ENCODE peak calls at places on chromosomes 16 and 17, in seven cellular contexts. One of them, this sample, is unnamed.

GRCh38 chr17:74737299-74738050 is 419 bp downstream of the RAB37 start:
- DNase-seq in stimulated activated CD4-positive, alpha-beta T cell treated with anti-CD3 and anti-CD28 coated beads, Interleukin-2, amount 100 ng/mL, for 24 hours: no peak
- DNase-seq in WTC11: peak; percentile 77
- DNase-seq in activated gamma-delta T cell treated with anti-CD3 and anti-CD28 coated beads, Interleukin-2, amount 50 U/mL, for 16 hours: no peak
- DNase-seq in lower leg skin: no peak
- DNase-seq in Calu3: peak; percentile 38
- DNase-seq in HTR-8/SVneo: no peak
- DNase-seq in this sample: no peak

GRCh38 chr16:14559809-14560227 is 70.2 kb downstream of the PARN start:
- DNase-seq in activated gamma-delta T cell treated with anti-CD3 and anti-CD28 coated beads, Interleukin-2, amount 50 U/mL, for 16 hours: no peak
- DNase-seq in HTR-8/SVneo: no peak
- DNase-seq in WTC11: no peak
- DNase-seq in stimulated activated CD4-positive, alpha-beta T cell treated with anti-CD3 and anti-CD28 coated beads, Interleukin-2, amount 100 ng/mL, for 24 hours: no peak
- DNase-seq in lower leg skin: no peak
- DNase-seq in Calu3: no peak
- DNase-seq in this sample: peak; percentile 53

GRCh38 chr17:66312912-66313311 is 10.5 kb downstream of the PRKCA start:
- DNase-seq in HTR-8/SVneo: no peak
- DNase-seq in activated gamma-delta T cell treated with anti-CD3 and anti-CD28 coated beads, Interleukin-2, amount 50 U/mL, for 16 hours: no peak
- DNase-seq in lower leg skin: no peak
- DNase-seq in WTC11: no peak
- DNase-seq in Calu3: no peak
- DNase-seq in stimulated activated CD4-positive, alpha-beta T cell treated with anti-CD3 and anti-CD28 coated beads, Interleukin-2, amount 100 ng/mL, for 24 hours: no peak
- DNase-seq in this sample: no peak

GRCh38 chr17:63035271-63035670 is 69.2 kb downstream of the TANC2 start:
- DNase-seq in Calu3: no peak
- DNase-seq in activated gamma-delta T cell treated with anti-CD3 and anti-CD28 coated beads, Interleukin-2, amount 50 U/mL, for 16 hours: no peak
- DNase-seq in lower leg skin: no peak
- DNase-seq in HTR-8/SVneo: no peak
- DNase-seq in WTC11: no peak
- DNase-seq in stimulated activated CD4-positive, alpha-beta T cell treated with anti-CD3 and anti-CD28 coated beads, Interleukin-2, amount 100 ng/mL, for 24 hours: no peak
- DNase-seq in this sample: no peak

GRCh38 chr17:37885136-37885535 is 39.1 kb upstream of the TBC1D3K start:
- DNase-seq in WTC11: no peak
- DNase-seq in HTR-8/SVneo: no peak
- DNase-seq in stimulated activated CD4-positive, alpha-beta T cell treated with anti-CD3 and anti-CD28 coated beads, Interleukin-2, amount 100 ng/mL, for 24 hours: no peak
- DNase-seq in lower leg skin: no peak
- DNase-seq in Calu3: no peak
- DNase-seq in activated gamma-delta T cell treated with anti-CD3 and anti-CD28 coated beads, Interleukin-2, amount 50 U/mL, for 16 hours: no peak
- DNase-seq in this sample: no peak

GRCh38 chr16:72743011-72743761 is 304.7 kb downstream of the ZFHX3 start:
- DNase-seq in activated gamma-delta T cell treated with anti-CD3 and anti-CD28 coated beads, Interleukin-2, amount 50 U/mL, for 16 hours: no peak
- DNase-seq in HTR-8/SVneo: no peak
- DNase-seq in WTC11: no peak
- DNase-seq in Calu3: no peak
- DNase-seq in lower leg skin: no peak
- DNase-seq in stimulated activated CD4-positive, alpha-beta T cell treated with anti-CD3 and anti-CD28 coated beads, Interleukin-2, amount 100 ng/mL, for 24 hours: no peak
- DNase-seq in this sample: no peak

GRCh38 chr17:83196088-83196765 is 116.8 kb downstream of the METRNL start:
- DNase-seq in Calu3: no peak
- DNase-seq in activated gamma-delta T cell treated with anti-CD3 and anti-CD28 coated beads, Interleukin-2, amount 50 U/mL, for 16 hours: no peak
- DNase-seq in HTR-8/SVneo: no peak
- DNase-seq in stimulated activated CD4-positive, alpha-beta T cell treated with anti-CD3 and anti-CD28 coated beads, Interleukin-2, amount 100 ng/mL, for 24 hours: no peak
- DNase-seq in lower leg skin: no peak
- DNase-seq in WTC11: no peak
- DNase-seq in this sample: peak; percentile 54

GRCh38 chr16:68995011-68995504 is 110.4 kb upstream of the HAS3 start:
- DNase-seq in stimulated activated CD4-positive, alpha-beta T cell treated with anti-CD3 and anti-CD28 coated beads, Interleukin-2, amount 100 ng/mL, for 24 hours: no peak
- DNase-seq in WTC11: peak; percentile 24
- DNase-seq in HTR-8/SVneo: peak; percentile 64
- DNase-seq in activated gamma-delta T cell treated with anti-CD3 and anti-CD28 coated beads, Interleukin-2, amount 50 U/mL, for 16 hours: no peak
- DNase-seq in Calu3: peak; percentile 63
- DNase-seq in lower leg skin: no peak
- DNase-seq in this sample: no peak

GRCh38 chr17:81906476-81907218 is 4.6 kb downstream of the PCYT2 start:
- DNase-seq in WTC11: peak; percentile 60
- DNase-seq in stimulated activated CD4-positive, alpha-beta T cell treated with anti-CD3 and anti-CD28 coated beads, Interleukin-2, amount 100 ng/mL, for 24 hours: no peak
- DNase-seq in HTR-8/SVneo: no peak
- DNase-seq in lower leg skin: no peak
- DNase-seq in activated gamma-delta T cell treated with anti-CD3 and anti-CD28 coated beads, Interleukin-2, amount 50 U/mL, for 16 hours: no peak
- DNase-seq in Calu3: no peak
- DNase-seq in this sample: no peak

GRCh38 chr16:12902511-12903324 is 1.3 kb downstream of the SHISA9 start:
- DNase-seq in lower leg skin: no peak
- DNase-seq in HTR-8/SVneo: no peak
- DNase-seq in WTC11: peak; percentile 63
- DNase-seq in Calu3: no peak
- DNase-seq in stimulated activated CD4-positive, alpha-beta T cell treated with anti-CD3 and anti-CD28 coated beads, Interleukin-2, amount 100 ng/mL, for 24 hours: no peak
- DNase-seq in activated gamma-delta T cell treated with anti-CD3 and anti-CD28 coated beads, Interleukin-2, amount 50 U/mL, for 16 hours: no peak
- DNase-seq in this sample: no peak

GRCh38 chr16:88922114-88922825 is 54.7 kb downstream of the CBFA2T3 start:
- DNase-seq in activated gamma-delta T cell treated with anti-CD3 and anti-CD28 coated beads, Interleukin-2, amount 50 U/mL, for 16 hours: no peak
- DNase-seq in WTC11: peak; percentile 58
- DNase-seq in lower leg skin: peak; percentile 95
- DNase-seq in Calu3: peak; percentile 50
- DNase-seq in HTR-8/SVneo: no peak
- DNase-seq in stimulated activated CD4-positive, alpha-beta T cell treated with anti-CD3 and anti-CD28 coated beads, Interleukin-2, amount 100 ng/mL, for 24 hours: no peak
- DNase-seq in this sample: peak; percentile 54

GRCh38 chr17:77597421-77598240 is 360.9 kb upstream of the TNRC6C start:
- DNase-seq in Calu3: no peak
- DNase-seq in stimulated activated CD4-positive, alpha-beta T cell treated with anti-CD3 and anti-CD28 coated beads, Interleukin-2, amount 100 ng/mL, for 24 hours: no peak
- DNase-seq in lower leg skin: peak; percentile 75
- DNase-seq in activated gamma-delta T cell treated with anti-CD3 and anti-CD28 coated beads, Interleukin-2, amount 50 U/mL, for 16 hours: no peak
- DNase-seq in HTR-8/SVneo: no peak
- DNase-seq in WTC11: no peak
- DNase-seq in this sample: no peak

GRCh38 chr16:81987121-81987520 is 24.1 kb downstream of the SDR42E1 start:
- DNase-seq in WTC11: no peak
- DNase-seq in HTR-8/SVneo: no peak
- DNase-seq in lower leg skin: no peak
- DNase-seq in Calu3: no peak
- DNase-seq in activated gamma-delta T cell treated with anti-CD3 and anti-CD28 coated beads, Interleukin-2, amount 50 U/mL, for 16 hours: no peak
- DNase-seq in stimulated activated CD4-positive, alpha-beta T cell treated with anti-CD3 and anti-CD28 coated beads, Interleukin-2, amount 100 ng/mL, for 24 hours: no peak
- DNase-seq in this sample: no peak

GRCh38 chr16:30458561-30459394 is 13.1 kb upstream of the SEPHS2 start:
- DNase-seq in WTC11: no peak
- DNase-seq in HTR-8/SVneo: no peak
- DNase-seq in stimulated activated CD4-positive, alpha-beta T cell treated with anti-CD3 and anti-CD28 coated beads, Interleukin-2, amount 100 ng/mL, for 24 hours: peak; percentile 87
- DNase-seq in Calu3: no peak
- DNase-seq in activated gamma-delta T cell treated with anti-CD3 and anti-CD28 coated beads, Interleukin-2, amount 50 U/mL, for 16 hours: peak; percentile 82
- DNase-seq in lower leg skin: peak; percentile 87
- DNase-seq in this sample: peak; percentile 28

GRCh38 chr17:79454826-79455225 is 156.0 kb downstream of the RBFOX3 start:
- DNase-seq in HTR-8/SVneo: no peak
- DNase-seq in stimulated activated CD4-positive, alpha-beta T cell treated with anti-CD3 and anti-CD28 coated beads, Interleukin-2, amount 100 ng/mL, for 24 hours: no peak
- DNase-seq in Calu3: no peak
- DNase-seq in activated gamma-delta T cell treated with anti-CD3 and anti-CD28 coated beads, Interleukin-2, amount 50 U/mL, for 16 hours: no peak
- DNase-seq in WTC11: no peak
- DNase-seq in lower leg skin: no peak
- DNase-seq in this sample: no peak

GRCh38 chr17:48444531-48445247 is 14.7 kb upstream of the SKAP1 start:
- DNase-seq in activated gamma-delta T cell treated with anti-CD3 and anti-CD28 coated beads, Interleukin-2, amount 50 U/mL, for 16 hours: no peak
- DNase-seq in HTR-8/SVneo: no peak
- DNase-seq in WTC11: no peak
- DNase-seq in lower leg skin: no peak
- DNase-seq in Calu3: no peak
- DNase-seq in stimulated activated CD4-positive, alpha-beta T cell treated with anti-CD3 and anti-CD28 coated beads, Interleukin-2, amount 100 ng/mL, for 24 hours: peak; percentile 34
- DNase-seq in this sample: no peak

GRCh38 chr17:72258711-72259110 is 137.9 kb downstream of the SOX9 start:
- DNase-seq in stimulated activated CD4-positive, alpha-beta T cell treated with anti-CD3 and anti-CD28 coated beads, Interleukin-2, amount 100 ng/mL, for 24 hours: no peak
- DNase-seq in activated gamma-delta T cell treated with anti-CD3 and anti-CD28 coated beads, Interleukin-2, amount 50 U/mL, for 16 hours: no peak
- DNase-seq in Calu3: no peak
- DNase-seq in HTR-8/SVneo: no peak
- DNase-seq in WTC11: no peak
- DNase-seq in lower leg skin: no peak
- DNase-seq in this sample: no peak

GRCh38 chr17:59617141-59617757 is 2.4 kb upstream of the CLTC start:
- DNase-seq in WTC11: no peak
- DNase-seq in Calu3: no peak
- DNase-seq in HTR-8/SVneo: no peak
- DNase-seq in lower leg skin: no peak
- DNase-seq in activated gamma-delta T cell treated with anti-CD3 and anti-CD28 coated beads, Interleukin-2, amount 50 U/mL, for 16 hours: no peak
- DNase-seq in stimulated activated CD4-positive, alpha-beta T cell treated with anti-CD3 and anti-CD28 coated beads, Interleukin-2, amount 100 ng/mL, for 24 hours: no peak
- DNase-seq in this sample: no peak

GRCh38 chr17:47204722-47205418 is 4.3 kb upstream of the MYL4 start:
- DNase-seq in activated gamma-delta T cell treated with anti-CD3 and anti-CD28 coated beads, Interleukin-2, amount 50 U/mL, for 16 hours: no peak
- DNase-seq in stimulated activated CD4-positive, alpha-beta T cell treated with anti-CD3 and anti-CD28 coated beads, Interleukin-2, amount 100 ng/mL, for 24 hours: no peak
- DNase-seq in WTC11: no peak
- DNase-seq in lower leg skin: no peak
- DNase-seq in HTR-8/SVneo: no peak
- DNase-seq in Calu3: no peak
- DNase-seq in this sample: no peak

GRCh38 chr16:70269471-70269870 is 17.7 kb upstream of the EXOSC6 start:
- DNase-seq in stimulated activated CD4-positive, alpha-beta T cell treated with anti-CD3 and anti-CD28 coated beads, Interleukin-2, amount 100 ng/mL, for 24 hours: no peak
- DNase-seq in HTR-8/SVneo: no peak
- DNase-seq in lower leg skin: no peak
- DNase-seq in WTC11: no peak
- DNase-seq in activated gamma-delta T cell treated with anti-CD3 and anti-CD28 coated beads, Interleukin-2, amount 50 U/mL, for 16 hours: no peak
- DNase-seq in Calu3: no peak
- DNase-seq in this sample: no peak

This sample was measured in gastrocnemius medialis.